ENCODE peak calls at places on chromosome 19, in eight cellular contexts. Y is osteocyte, L is MCF 10A, F is WTC11, A is AG10803, T is heart left ventricle, U is stomach, Z is neural progenitor cell. Q is an unnamed sample.

GRCh38 chr19:48826606-48827020 is 9.7 kb downstream of the HSD17B14 start:
- DNase-seq in Y (no peak), L (peak), F (peak), A (no peak), T (no peak), U (peak), Z (peak), Q (no peak)

GRCh38 chr19:29277107-29277506 is 64.2 kb upstream of the UQCRFS1 start:
- DNase-seq in Y (no peak), L (no peak), F (peak), A (peak), T (no peak), U (no peak), Z (peak), Q (peak)

GRCh38 chr19:10270616-10271394 is at the start of gene ICAM1:
- DNase-seq in Y (peak), L (peak), F (peak), A (peak), T (peak), U (peak), Z (peak), Q (peak)

GRCh38 chr19:10116085-10116865 is 3.4 kb downstream of the EIF3G start:
- DNase-seq in Y (no peak), L (peak), F (no peak), A (no peak), T (no peak), U (no peak), Z (no peak), Q (peak)

GRCh38 chr19:39124136-39124764 is 1.3 kb upstream of the PAK4 start:
- DNase-seq in Y (no peak), L (no peak), F (no peak), A (no peak), T (no peak), U (no peak), Z (no peak), Q (no peak)

GRCh38 chr19:10334340-10335148 is 1.2 kb upstream of the RAVER1 start:
- DNase-seq in Y (peak), L (peak), F (peak), A (peak), T (peak), U (peak), Z (peak), Q (no peak)

GRCh38 chr19:11657307-11657706 is 60.0 kb downstream of the ZNF627 start:
- DNase-seq in Y (no peak), L (peak), F (no peak), A (no peak), T (no peak), U (no peak), Z (no peak), Q (no peak)

GRCh38 chr19:29497241-29497640 is 28.6 kb upstream of the VSTM2B start:
- DNase-seq in Y (no peak), L (no peak), F (no peak), A (no peak), T (no peak), U (no peak), Z (no peak), Q (no peak)

GRCh38 chr19:6378498-6378897 is 2.8 kb upstream of the PSPN start:
- DNase-seq in Y (no peak), L (no peak), F (no peak), A (no peak), T (no peak), U (no peak), Z (no peak), Q (no peak)

GRCh38 chr19:35144600-35145436 is 1.8 kb downstream of the FXYD7 start:
- DNase-seq in Y (no peak), L (peak), F (peak), A (no peak), T (no peak), U (peak), Z (peak), Q (no peak)

GRCh38 chr19:48751835-48752510 is 468 bp downstream of the FUT1 start:
- DNase-seq in Y (no peak), L (no peak), F (no peak), A (no peak), T (no peak), U (no peak), Z (peak), Q (no peak)

GRCh38 chr19:29872224-29872731 is 60.5 kb downstream of the CCNE1 start:
- DNase-seq in Y (no peak), L (no peak), F (peak), A (no peak), T (no peak), U (no peak), Z (peak), Q (no peak)

GRCh38 chr19:38952395-38953165 is 21.8 kb downstream of the MRPS12 start:
- DNase-seq in Y (no peak), L (peak), F (peak), A (no peak), T (no peak), U (peak), Z (peak), Q (no peak)

GRCh38 chr19:50003810-50004419 is 21.3 kb downstream of the VRK3 start:
- DNase-seq in Y (no peak), L (peak), F (no peak), A (peak), T (peak), U (peak), Z (no peak), Q (peak)

DNA sequence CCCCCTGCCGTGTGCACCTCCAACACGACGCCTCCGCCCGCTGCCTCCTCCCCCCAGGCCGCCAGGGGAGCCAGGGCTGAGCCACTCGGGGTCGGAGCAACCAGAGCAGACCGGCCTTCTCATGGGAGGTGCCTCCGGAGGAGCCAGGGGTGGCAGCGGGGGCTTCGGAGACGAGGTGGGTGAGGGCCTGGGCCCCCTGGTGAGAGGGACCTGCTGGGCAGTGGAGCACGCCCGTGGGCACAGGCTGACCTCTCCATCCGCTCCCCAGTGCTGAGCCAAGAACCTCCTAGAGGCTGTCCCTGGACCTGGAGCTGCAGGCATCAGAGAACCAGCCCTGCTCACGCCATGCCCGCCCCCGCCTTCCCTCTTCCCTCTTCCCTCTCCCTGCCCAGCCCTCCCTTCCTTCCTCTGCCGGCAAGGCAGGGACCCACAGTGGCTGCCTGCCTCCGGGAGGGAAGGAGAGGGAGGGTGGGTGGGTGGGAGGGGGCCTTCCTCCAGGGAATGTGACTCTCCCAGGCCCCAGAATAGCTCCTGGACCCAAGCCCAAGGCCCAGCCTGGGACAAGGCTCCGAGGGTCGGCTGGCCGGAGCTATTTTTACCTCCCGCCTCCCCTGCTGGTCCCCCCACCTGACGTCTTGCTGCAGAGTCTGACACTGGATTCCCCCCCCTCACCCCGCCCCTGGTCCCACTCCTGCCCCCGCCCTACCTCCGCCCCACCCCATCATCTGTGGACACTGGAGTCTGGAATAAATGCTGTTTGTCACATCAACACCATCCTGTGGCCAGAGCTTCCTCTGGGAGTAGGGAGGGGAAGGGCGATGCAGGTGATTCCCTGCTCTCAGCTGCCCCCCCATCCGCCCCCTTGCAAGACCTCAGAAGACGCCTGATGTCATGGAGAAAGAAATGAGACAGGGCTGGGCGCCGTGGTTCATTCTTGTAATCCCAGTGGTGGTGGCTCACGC is 12.0 kb downstream of the BCAM start:
- DNase-seq in Y (no peak), L (no peak), F (no peak), A (no peak), T (peak), U (no peak), Z (no peak), Q (no peak)
- TF ChIP-seq CTCF in Y (no peak), L (no peak), F (no peak), A (no peak), T (no peak), U (no peak), Z (no peak), Q (no peak)

DNA sequence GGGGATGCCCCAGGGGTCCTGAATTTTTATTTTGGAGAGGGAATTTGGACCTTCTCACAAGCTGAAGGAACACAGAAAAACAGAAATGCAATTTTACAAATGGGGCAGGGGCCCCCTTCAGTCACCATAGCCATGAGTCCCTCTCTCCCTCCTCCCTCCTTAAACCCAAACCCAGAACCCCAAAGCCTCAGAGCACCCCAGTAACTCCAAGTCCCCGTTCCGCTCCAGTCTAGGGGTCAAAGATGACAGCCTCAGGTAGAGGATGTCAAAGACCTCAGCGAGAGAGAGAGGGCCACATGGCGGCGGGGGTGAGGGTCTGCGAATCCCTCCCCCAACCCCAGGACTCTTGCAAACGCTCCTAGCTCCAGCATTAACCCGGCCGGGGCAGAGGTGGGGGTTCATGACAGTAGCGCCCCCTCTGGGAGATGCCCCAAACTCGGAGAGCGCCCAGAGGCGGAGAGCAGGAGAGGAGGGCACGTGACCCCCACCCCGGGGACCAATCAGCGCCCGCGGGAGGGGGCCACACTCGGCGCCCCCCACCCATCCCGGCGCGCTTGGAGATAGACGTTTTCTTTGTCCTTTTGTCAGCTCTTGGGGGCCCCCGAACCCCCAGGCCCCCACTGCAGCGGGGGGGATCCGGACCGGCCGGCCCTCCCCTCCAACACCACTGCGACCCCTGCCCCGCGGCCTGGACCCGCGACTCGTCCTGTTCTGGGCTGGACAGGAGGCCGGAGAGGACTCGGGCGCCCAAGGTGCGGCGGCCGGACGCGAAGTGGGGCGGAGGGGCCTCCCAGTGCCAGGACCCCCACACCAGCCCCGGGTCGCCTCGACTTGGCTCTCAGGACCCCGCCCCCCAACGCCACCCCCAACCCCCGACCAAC is 20.8 kb upstream of the SEMA6B start:
- DNase-seq in Y (no peak), L (no peak), F (peak), A (no peak), T (no peak), U (no peak), Z (peak), Q (no peak)
- TF ChIP-seq CTCF in Y (no peak), L (peak), F (peak), A (no peak), T (no peak), U (no peak), Z (peak), Q (no peak)

GRCh38 chr19:7494416-7495098 is 5.7 kb upstream of the PEX11G start:
- DNase-seq in Y (no peak), L (no peak), F (no peak), A (no peak), T (peak), U (peak), Z (peak), Q (no peak)
- TF ChIP-seq CTCF in Y (no peak), L (no peak), F (no peak), A (no peak), T (no peak), U (no peak), Z (no peak), Q (no peak)

GRCh38 chr19:44581288-44581687 is 32.1 kb upstream of the IGSF23 start:
- DNase-seq in Y (no peak), L (no peak), F (no peak), A (no peak), T (no peak), U (no peak), Z (no peak), Q (no peak)

GRCh38 chr19:44580366-44580895 is 32.9 kb upstream of the IGSF23 start:
- DNase-seq in Y (no peak), L (no peak), F (no peak), A (no peak), T (no peak), U (no peak), Z (no peak), Q (no peak)

GRCh38 chr19:44585371-44586141 is 27.8 kb upstream of the IGSF23 start:
- DNase-seq in Y (no peak), L (peak), F (no peak), A (peak), T (no peak), U (no peak), Z (no peak), Q (no peak)

GRCh38 chr19:44579663-44580365 is 33.5 kb upstream of the IGSF23 start:
- DNase-seq in Y (no peak), L (no peak), F (no peak), A (no peak), T (no peak), U (no peak), Z (no peak), Q (no peak)

GRCh38 chr19:44582581-44583265 is 30.6 kb upstream of the IGSF23 start:
- DNase-seq in Y (no peak), L (peak), F (peak), A (no peak), T (no peak), U (no peak), Z (peak), Q (no peak)
- TF ChIP-seq CTCF in Y (peak), L (peak), F (peak), A (peak), T (peak), U (no peak), Z (peak), Q (peak)

GRCh38 chr19:46715620-46716012 is 1.3 kb downstream of the PRKD2 start:
- DNase-seq in Y (no peak), L (no peak), F (no peak), A (no peak), T (no peak), U (no peak), Z (peak), Q (no peak)

GRCh38 chr19:46717034-46717715 is at the start of gene PRKD2:
- DNase-seq in Y (peak), L (peak), F (peak), A (peak), T (peak), U (peak), Z (peak), Q (peak)

GRCh38 chr19:46714523-46715106 is 2.3 kb downstream of the PRKD2 start:
- DNase-seq in Y (no peak), L (no peak), F (no peak), A (no peak), T (no peak), U (no peak), Z (no peak), Q (peak)

GRCh38 chr19:46716672-46717033 is 261 bp downstream of the PRKD2 start:
- DNase-seq in Y (no peak), L (peak), F (no peak), A (no peak), T (no peak), U (no peak), Z (peak), Q (no peak)

DNA sequence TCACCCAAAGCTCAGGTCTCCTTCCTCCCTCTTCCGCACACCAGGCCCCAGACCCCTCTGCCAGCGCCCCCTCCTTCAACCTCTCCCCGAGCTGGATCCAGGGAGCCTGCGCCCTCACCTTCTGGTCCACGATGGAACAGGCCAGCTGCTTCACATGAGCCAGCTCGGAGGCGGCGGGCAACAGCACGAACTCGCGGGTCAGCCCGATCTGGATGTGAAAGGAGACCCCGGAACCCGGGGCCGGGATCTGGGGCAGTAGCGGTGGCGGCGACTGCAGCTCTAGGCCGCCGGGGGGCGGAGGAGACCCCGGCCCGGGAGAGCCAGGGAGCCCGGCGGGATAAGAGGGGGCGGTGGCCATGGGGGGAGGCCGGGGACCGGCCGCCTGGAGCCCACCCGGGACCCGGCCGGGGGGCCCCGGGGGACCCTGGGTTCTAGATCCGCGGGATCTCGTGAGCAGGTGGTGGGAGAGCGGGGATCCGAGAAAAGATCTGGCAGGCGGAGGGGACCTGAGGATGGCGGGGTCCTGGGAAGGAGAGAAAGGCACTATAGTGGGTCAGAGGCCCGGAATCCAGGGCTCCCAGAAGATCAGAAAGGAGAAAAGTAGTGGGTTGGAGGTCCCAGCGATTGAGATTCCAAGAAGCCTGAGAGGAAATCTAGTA is 772 bp downstream of the PRKD2 start:
- DNase-seq in Y (no peak), L (peak), F (peak), A (no peak), T (no peak), U (peak), Z (peak), Q (no peak)
- TF ChIP-seq CTCF in Y (peak), L (no peak), F (no peak), A (no peak), T (no peak), U (no peak), Z (peak), Q (no peak)

GRCh38 chr19:8158411-8159074 is 9.2 kb upstream of the FBN3 start:
- DNase-seq in Y (no peak), L (peak), F (peak), A (peak), T (peak), U (peak), Z (peak), Q (peak)
- TF ChIP-seq CTCF in Y (peak), L (peak), F (peak), A (peak), T (peak), U (peak), Z (peak), Q (peak)

GRCh38 chr19:14686411-14686810 is 3.4 kb upstream of the ZNF333 start:
- DNase-seq in Y (no peak), L (peak), F (peak), A (peak), T (no peak), U (no peak), Z (peak), Q (no peak)
- TF ChIP-seq CTCF in Y (peak), L (peak), F (no peak), A (peak), T (peak), U (no peak), Z (peak), Q (peak)

DNA sequence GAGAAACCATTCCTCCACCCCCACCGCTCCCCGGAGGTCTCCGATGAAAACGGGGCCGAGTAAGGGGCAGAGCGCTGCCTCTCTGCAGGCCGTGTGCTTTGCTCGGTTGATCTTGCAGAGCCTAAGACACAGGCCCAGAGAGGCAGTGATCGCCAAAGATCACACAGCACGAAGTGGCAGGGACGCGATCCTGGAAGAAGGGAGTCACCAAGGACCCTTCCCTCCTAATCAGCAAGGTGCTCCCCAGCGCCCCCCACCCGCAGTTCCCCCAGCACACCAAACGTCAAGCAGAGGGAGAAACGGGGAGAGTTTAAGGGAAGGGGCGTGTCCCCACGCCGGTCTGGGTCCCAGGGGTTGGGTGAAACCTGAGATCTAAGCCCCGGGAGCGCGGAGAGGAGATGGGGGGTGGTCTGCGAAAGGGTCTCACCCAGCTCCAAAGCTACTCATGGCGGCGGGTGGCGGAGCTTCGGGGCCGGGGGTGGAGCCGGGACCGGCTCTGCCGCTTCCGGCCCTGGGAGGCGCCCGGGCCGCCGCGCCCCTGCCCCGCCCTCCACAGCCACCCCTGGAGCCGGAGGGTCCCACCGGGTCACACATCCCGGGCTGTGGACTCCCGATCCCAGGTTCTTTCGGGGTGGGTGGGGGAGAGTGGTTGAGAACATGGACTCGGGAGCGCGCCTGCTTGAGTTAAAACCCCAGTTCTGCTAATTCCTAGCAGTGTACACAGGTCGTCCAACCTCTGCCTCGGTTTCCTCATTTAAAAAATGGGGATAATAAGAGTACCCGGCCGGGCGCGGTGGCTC is at the start of gene EML2:
- DNase-seq in Y (no peak), L (peak), F (peak), A (peak), T (peak), U (peak), Z (peak), Q (peak)
- TF ChIP-seq CTCF in Y (peak), L (no peak), F (no peak), A (peak), T (no peak), U (no peak), Z (peak), Q (no peak)

GRCh38 chr19:17677002-17677401 is 11.2 kb downstream of the UNC13A start:
- DNase-seq in Y (no peak), L (peak), F (peak), A (no peak), T (no peak), U (no peak), Z (peak), Q (no peak)
- TF ChIP-seq CTCF in Y (no peak), L (no peak), F (no peak), A (no peak), T (no peak), U (no peak), Z (peak), Q (no peak)